ENCODE peak calls at places on chromosomes 1 and 21, in nine cellular contexts. One of them, this sample, is unnamed.

GRCh38 chr1:174258148-174258550 is 98.8 kb downstream of the RABGAP1L start:
- DNase-seq in heart left ventricle: no peak
- DNase-seq in esophagus muscularis mucosa: no peak
- DNase-seq in A549: peak
- DNase-seq in fibroblast of the aortic adventitia: peak
- DNase-seq in body of pancreas: peak
- DNase-seq in BE2C: peak
- DNase-seq in HFF-Myc: peak
- DNase-seq in IMR-90: peak
- DNase-seq in this sample: no peak

GRCh38 chr21:46226920-46227599 is 1.5 kb downstream of the LSS start:
- DNase-seq in IMR-90: peak
- DNase-seq in body of pancreas: peak
- DNase-seq in HFF-Myc: no peak
- DNase-seq in fibroblast of the aortic adventitia: peak
- DNase-seq in BE2C: no peak
- DNase-seq in A549: no peak
- DNase-seq in heart left ventricle: no peak
- DNase-seq in esophagus muscularis mucosa: no peak
- DNase-seq in this sample: no peak

GRCh38 chr21:42313501-42313969 is 1.7 kb downstream of the TFF3 start:
- DNase-seq in heart left ventricle: no peak
- DNase-seq in IMR-90: no peak
- DNase-seq in body of pancreas: no peak
- DNase-seq in A549: no peak
- DNase-seq in esophagus muscularis mucosa: no peak
- DNase-seq in HFF-Myc: no peak
- DNase-seq in fibroblast of the aortic adventitia: no peak
- DNase-seq in BE2C: no peak
- DNase-seq in this sample: no peak

GRCh38 chr1:14525262-14525661 is 73.2 kb upstream of the KAZN start:
- DNase-seq in body of pancreas: no peak
- DNase-seq in HFF-Myc: no peak
- DNase-seq in IMR-90: no peak
- DNase-seq in heart left ventricle: no peak
- DNase-seq in fibroblast of the aortic adventitia: no peak
- DNase-seq in A549: no peak
- DNase-seq in BE2C: no peak
- DNase-seq in esophagus muscularis mucosa: no peak
- DNase-seq in this sample: no peak

GRCh38 chr1:84847253-84848247 is 45.5 kb downstream of the LPAR3 start:
- DNase-seq in heart left ventricle: peak
- DNase-seq in esophagus muscularis mucosa: peak
- DNase-seq in fibroblast of the aortic adventitia: peak
- DNase-seq in A549: no peak
- DNase-seq in IMR-90: peak
- DNase-seq in body of pancreas: peak
- DNase-seq in HFF-Myc: peak
- DNase-seq in BE2C: peak
- DNase-seq in this sample: no peak

GRCh38 chr1:1293258-1293617 is 13.0 kb downstream of the SCNN1D start:
- DNase-seq in esophagus muscularis mucosa: no peak
- DNase-seq in BE2C: no peak
- DNase-seq in heart left ventricle: peak
- DNase-seq in A549: no peak
- DNase-seq in HFF-Myc: no peak
- DNase-seq in body of pancreas: no peak
- DNase-seq in IMR-90: no peak
- DNase-seq in fibroblast of the aortic adventitia: no peak
- DNase-seq in this sample: no peak

GRCh38 chr1:165364432-165365133 is 8.1 kb upstream of the LMX1A start:
- DNase-seq in fibroblast of the aortic adventitia: peak
- DNase-seq in BE2C: no peak
- DNase-seq in heart left ventricle: peak
- DNase-seq in esophagus muscularis mucosa: no peak
- DNase-seq in HFF-Myc: peak
- DNase-seq in A549: no peak
- DNase-seq in body of pancreas: no peak
- DNase-seq in IMR-90: no peak
- DNase-seq in this sample: no peak

GRCh38 chr1:206021008-206021795 is 2.5 kb downstream of the CTSE start:
- DNase-seq in BE2C: no peak
- DNase-seq in fibroblast of the aortic adventitia: no peak
- DNase-seq in HFF-Myc: no peak
- DNase-seq in IMR-90: no peak
- DNase-seq in A549: no peak
- DNase-seq in esophagus muscularis mucosa: no peak
- DNase-seq in heart left ventricle: no peak
- DNase-seq in body of pancreas: no peak
- DNase-seq in this sample: no peak

GRCh38 chr1:63000508-63000907 is 216.6 kb downstream of the ATG4C start:
- DNase-seq in body of pancreas: no peak
- DNase-seq in fibroblast of the aortic adventitia: no peak
- DNase-seq in A549: no peak
- DNase-seq in esophagus muscularis mucosa: no peak
- DNase-seq in IMR-90: no peak
- DNase-seq in heart left ventricle: no peak
- DNase-seq in HFF-Myc: no peak
- DNase-seq in BE2C: no peak
- DNase-seq in this sample: no peak

GRCh38 chr21:34017127-34017961 is 56.0 kb upstream of the MRPS6 start:
- DNase-seq in HFF-Myc: no peak
- DNase-seq in A549: no peak
- DNase-seq in IMR-90: no peak
- DNase-seq in fibroblast of the aortic adventitia: peak
- DNase-seq in heart left ventricle: no peak
- DNase-seq in body of pancreas: no peak
- DNase-seq in esophagus muscularis mucosa: no peak
- DNase-seq in BE2C: no peak
- DNase-seq in this sample: no peak

GRCh38 chr21:34612557-34612956 is 2.4 kb downstream of the RCAN1 start:
- DNase-seq in heart left ventricle: peak
- DNase-seq in BE2C: no peak
- DNase-seq in A549: no peak
- DNase-seq in IMR-90: no peak
- DNase-seq in esophagus muscularis mucosa: no peak
- DNase-seq in body of pancreas: peak
- DNase-seq in HFF-Myc: no peak
- DNase-seq in fibroblast of the aortic adventitia: no peak
- DNase-seq in this sample: no peak

GRCh38 chr1:21334214-21335087 is 44.2 kb upstream of the ECE1 start:
- DNase-seq in HFF-Myc: peak
- DNase-seq in body of pancreas: peak
- DNase-seq in esophagus muscularis mucosa: no peak
- DNase-seq in A549: peak
- DNase-seq in fibroblast of the aortic adventitia: peak
- DNase-seq in BE2C: peak
- DNase-seq in IMR-90: peak
- DNase-seq in heart left ventricle: peak
- DNase-seq in this sample: no peak

GRCh38 chr1:164337885-164338284 is 221.1 kb upstream of the PBX1 start:
- DNase-seq in fibroblast of the aortic adventitia: no peak
- DNase-seq in BE2C: no peak
- DNase-seq in body of pancreas: no peak
- DNase-seq in HFF-Myc: no peak
- DNase-seq in IMR-90: no peak
- DNase-seq in heart left ventricle: no peak
- DNase-seq in esophagus muscularis mucosa: no peak
- DNase-seq in A549: no peak
- DNase-seq in this sample: no peak

GRCh38 chr1:58652351-58653184 is 47.3 kb downstream of the MYSM1 start:
- DNase-seq in body of pancreas: peak
- DNase-seq in BE2C: peak
- DNase-seq in HFF-Myc: peak
- DNase-seq in heart left ventricle: peak
- DNase-seq in fibroblast of the aortic adventitia: peak
- DNase-seq in A549: peak
- DNase-seq in esophagus muscularis mucosa: no peak
- DNase-seq in IMR-90: peak
- DNase-seq in this sample: no peak

GRCh38 chr1:25037174-25038074 is 107.3 kb upstream of the RUNX3 start:
- DNase-seq in HFF-Myc: no peak
- DNase-seq in A549: peak
- DNase-seq in heart left ventricle: peak
- DNase-seq in esophagus muscularis mucosa: no peak
- DNase-seq in BE2C: peak
- DNase-seq in body of pancreas: no peak
- DNase-seq in IMR-90: peak
- DNase-seq in fibroblast of the aortic adventitia: peak
- DNase-seq in this sample: peak

GRCh38 chr1:84156210-84156621 is 12.1 kb downstream of the PRKACB start:
- DNase-seq in body of pancreas: no peak
- DNase-seq in IMR-90: peak
- DNase-seq in fibroblast of the aortic adventitia: peak
- DNase-seq in BE2C: no peak
- DNase-seq in heart left ventricle: no peak
- DNase-seq in HFF-Myc: no peak
- DNase-seq in A549: peak
- DNase-seq in esophagus muscularis mucosa: no peak
- DNase-seq in this sample: no peak

DNA sequence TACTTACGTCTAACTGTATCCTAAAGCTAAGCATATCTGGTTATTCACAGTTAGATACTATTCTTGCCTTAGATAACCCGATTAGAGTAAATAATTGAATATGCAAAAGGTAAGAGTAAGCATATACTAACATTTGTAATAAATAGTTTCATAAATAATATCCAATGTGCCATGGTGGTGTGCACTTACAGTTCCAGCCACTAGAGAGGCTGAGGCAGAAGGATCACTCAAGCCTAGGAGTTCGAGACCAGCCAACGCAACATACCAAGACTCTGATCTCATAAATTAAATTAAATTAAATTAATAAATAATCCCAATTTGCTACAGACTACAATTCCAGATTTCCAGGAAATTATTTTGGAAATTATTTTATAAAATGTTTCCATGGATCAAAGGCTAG is 12.2 kb downstream of the ARID4B start:
- DNase-seq in heart left ventricle: no peak
- DNase-seq in A549: no peak
- DNase-seq in body of pancreas: no peak
- DNase-seq in fibroblast of the aortic adventitia: no peak
- DNase-seq in BE2C: no peak
- DNase-seq in HFF-Myc: no peak
- DNase-seq in esophagus muscularis mucosa: no peak
- DNase-seq in IMR-90: no peak
- DNase-seq in this sample: no peak
- TF ChIP-seq CTCF in heart left ventricle: no peak
- TF ChIP-seq CTCF in A549: no peak
- TF ChIP-seq CTCF in body of pancreas: no peak
- TF ChIP-seq CTCF in fibroblast of the aortic adventitia: no peak
- TF ChIP-seq CTCF in BE2C: no peak
- TF ChIP-seq CTCF in HFF-Myc: no peak
- TF ChIP-seq CTCF in esophagus muscularis mucosa: no peak
- TF ChIP-seq CTCF in IMR-90: no peak
- TF ChIP-seq CTCF in this sample: no peak

GRCh38 chr1:226764533-226764932 is 25.5 kb upstream of the ITPKB start:
- DNase-seq in esophagus muscularis mucosa: no peak
- DNase-seq in HFF-Myc: no peak
- DNase-seq in body of pancreas: no peak
- DNase-seq in heart left ventricle: no peak
- DNase-seq in BE2C: no peak
- DNase-seq in IMR-90: no peak
- DNase-seq in A549: no peak
- DNase-seq in fibroblast of the aortic adventitia: no peak
- DNase-seq in this sample: no peak

GRCh38 chr1:226762055-226762454 is 23.0 kb upstream of the ITPKB start:
- DNase-seq in heart left ventricle: no peak
- DNase-seq in BE2C: no peak
- DNase-seq in fibroblast of the aortic adventitia: no peak
- DNase-seq in body of pancreas: no peak
- DNase-seq in A549: no peak
- DNase-seq in IMR-90: no peak
- DNase-seq in esophagus muscularis mucosa: no peak
- DNase-seq in HFF-Myc: no peak
- DNase-seq in this sample: no peak

GRCh38 chr1:226763741-226764264 is 24.7 kb upstream of the ITPKB start:
- DNase-seq in fibroblast of the aortic adventitia: peak
- DNase-seq in body of pancreas: no peak
- DNase-seq in heart left ventricle: no peak
- DNase-seq in HFF-Myc: peak
- DNase-seq in esophagus muscularis mucosa: no peak
- DNase-seq in IMR-90: peak
- DNase-seq in A549: peak
- DNase-seq in BE2C: no peak
- DNase-seq in this sample: no peak

GRCh38 chr1:226761322-226761721 is 22.2 kb upstream of the ITPKB start:
- DNase-seq in heart left ventricle: no peak
- DNase-seq in body of pancreas: no peak
- DNase-seq in fibroblast of the aortic adventitia: no peak
- DNase-seq in BE2C: no peak
- DNase-seq in IMR-90: no peak
- DNase-seq in A549: no peak
- DNase-seq in HFF-Myc: no peak
- DNase-seq in esophagus muscularis mucosa: no peak
- DNase-seq in this sample: no peak

GRCh38 chr1:226762988-226763740 is 24.1 kb upstream of the ITPKB start:
- DNase-seq in fibroblast of the aortic adventitia: no peak
- DNase-seq in BE2C: no peak
- DNase-seq in body of pancreas: no peak
- DNase-seq in HFF-Myc: no peak
- DNase-seq in A549: no peak
- DNase-seq in esophagus muscularis mucosa: no peak
- DNase-seq in IMR-90: no peak
- DNase-seq in heart left ventricle: no peak
- DNase-seq in this sample: no peak
- TF ChIP-seq CTCF in fibroblast of the aortic adventitia: no peak
- TF ChIP-seq CTCF in BE2C: no peak
- TF ChIP-seq CTCF in body of pancreas: no peak
- TF ChIP-seq CTCF in HFF-Myc: no peak
- TF ChIP-seq CTCF in A549: no peak
- TF ChIP-seq CTCF in esophagus muscularis mucosa: no peak
- TF ChIP-seq CTCF in IMR-90: no peak
- TF ChIP-seq CTCF in heart left ventricle: no peak
- TF ChIP-seq CTCF in this sample: no peak

GRCh38 chr1:47262787-47263413 is 30.9 kb upstream of the TAL1 start:
- DNase-seq in esophagus muscularis mucosa: no peak
- DNase-seq in heart left ventricle: peak
- DNase-seq in IMR-90: peak
- DNase-seq in BE2C: peak
- DNase-seq in body of pancreas: peak
- DNase-seq in HFF-Myc: peak
- DNase-seq in A549: peak
- DNase-seq in fibroblast of the aortic adventitia: peak
- DNase-seq in this sample: no peak
- TF ChIP-seq CTCF in esophagus muscularis mucosa: peak
- TF ChIP-seq CTCF in heart left ventricle: peak
- TF ChIP-seq CTCF in IMR-90: peak
- TF ChIP-seq CTCF in BE2C: peak
- TF ChIP-seq CTCF in body of pancreas: peak
- TF ChIP-seq CTCF in HFF-Myc: peak
- TF ChIP-seq CTCF in A549: peak
- TF ChIP-seq CTCF in fibroblast of the aortic adventitia: peak
- TF ChIP-seq CTCF in this sample: peak

DNA sequence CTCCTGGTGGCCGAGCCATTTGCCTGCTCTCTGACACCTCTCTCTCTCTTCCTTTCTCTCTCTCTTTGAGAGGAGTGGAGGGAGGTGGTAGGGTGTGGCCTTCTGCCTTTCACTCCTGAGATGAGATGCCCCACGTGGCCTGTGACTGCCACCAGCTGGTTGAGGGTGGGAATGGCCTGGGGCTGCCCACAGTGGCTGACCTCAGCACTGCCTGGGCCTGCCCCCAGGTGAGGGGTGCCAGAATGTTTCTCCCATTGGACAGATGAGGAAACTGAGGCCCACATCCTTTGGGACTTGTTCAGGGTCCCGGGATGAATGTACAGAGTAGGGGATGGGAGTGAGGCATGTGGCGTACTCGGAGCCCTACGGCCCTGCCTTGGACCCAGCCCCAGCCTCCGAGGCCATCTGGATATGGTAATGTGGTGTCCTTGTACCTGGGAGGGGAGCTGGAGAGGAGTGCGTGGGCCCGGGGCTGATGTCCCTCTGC is 12.7 kb upstream of the C1orf167 start:
- DNase-seq in body of pancreas: peak
- DNase-seq in BE2C: peak
- DNase-seq in A549: peak
- DNase-seq in IMR-90: no peak
- DNase-seq in esophagus muscularis mucosa: no peak
- DNase-seq in HFF-Myc: no peak
- DNase-seq in heart left ventricle: peak
- DNase-seq in fibroblast of the aortic adventitia: peak
- DNase-seq in this sample: no peak
- TF ChIP-seq CTCF in body of pancreas: no peak
- TF ChIP-seq CTCF in BE2C: peak
- TF ChIP-seq CTCF in A549: peak
- TF ChIP-seq CTCF in IMR-90: peak
- TF ChIP-seq CTCF in esophagus muscularis mucosa: peak
- TF ChIP-seq CTCF in HFF-Myc: peak
- TF ChIP-seq CTCF in heart left ventricle: peak
- TF ChIP-seq CTCF in fibroblast of the aortic adventitia: peak
- TF ChIP-seq CTCF in this sample: peak